ENCODE peak calls at places on chromosomes 5 and 9, in nine cellular contexts. One of them, this sample, is unnamed.

GRCh38 chr5:55758231-55758630 is 20.4 kb downstream of the DDX4 start:
- DNase-seq in EH: no peak
- DNase-seq in activated naive CD8-positive, alpha-beta T cell treated with anti-CD3 and anti-CD28 coated beads for 36 hours: no peak
- DNase-seq in skeletal muscle cell: no peak
- DNase-seq in endothelial cell of umbilical vein: no peak
- DNase-seq in Kasumi-1: no peak
- DNase-seq in brain microvascular endothelial cell: no peak
- DNase-seq in nephron progenitor cell: no peak
- DNase-seq in activated CD4-positive, alpha-beta T cell treated with anti-CD3 and anti-CD28 coated beads for 48 hours: no peak
- DNase-seq in this sample: no peak

GRCh38 chr9:135924628-135925338 is 17.4 kb upstream of the CAMSAP1 start:
- DNase-seq in nephron progenitor cell: no peak
- DNase-seq in Kasumi-1: no peak
- DNase-seq in EH: no peak
- DNase-seq in activated CD4-positive, alpha-beta T cell treated with anti-CD3 and anti-CD28 coated beads for 48 hours: peak
- DNase-seq in activated naive CD8-positive, alpha-beta T cell treated with anti-CD3 and anti-CD28 coated beads for 36 hours: no peak
- DNase-seq in brain microvascular endothelial cell: no peak
- DNase-seq in endothelial cell of umbilical vein: no peak
- DNase-seq in skeletal muscle cell: no peak
- DNase-seq in this sample: no peak

GRCh38 chr5:168867271-168867670 is 288.1 kb upstream of the PANK3 start:
- DNase-seq in endothelial cell of umbilical vein: no peak
- DNase-seq in activated naive CD8-positive, alpha-beta T cell treated with anti-CD3 and anti-CD28 coated beads for 36 hours: no peak
- DNase-seq in nephron progenitor cell: no peak
- DNase-seq in activated CD4-positive, alpha-beta T cell treated with anti-CD3 and anti-CD28 coated beads for 48 hours: no peak
- DNase-seq in skeletal muscle cell: no peak
- DNase-seq in EH: no peak
- DNase-seq in Kasumi-1: no peak
- DNase-seq in brain microvascular endothelial cell: no peak
- DNase-seq in this sample: no peak

GRCh38 chr5:115297043-115297442 is 589 bp upstream of the CCDC112 start:
- DNase-seq in brain microvascular endothelial cell: no peak
- DNase-seq in nephron progenitor cell: no peak
- DNase-seq in skeletal muscle cell: no peak
- DNase-seq in EH: peak
- DNase-seq in activated naive CD8-positive, alpha-beta T cell treated with anti-CD3 and anti-CD28 coated beads for 36 hours: no peak
- DNase-seq in endothelial cell of umbilical vein: peak
- DNase-seq in Kasumi-1: no peak
- DNase-seq in activated CD4-positive, alpha-beta T cell treated with anti-CD3 and anti-CD28 coated beads for 48 hours: no peak
- DNase-seq in this sample: no peak

GRCh38 chr9:133943036-133943780 is 48.9 kb downstream of the VAV2 start:
- DNase-seq in activated naive CD8-positive, alpha-beta T cell treated with anti-CD3 and anti-CD28 coated beads for 36 hours: no peak
- DNase-seq in endothelial cell of umbilical vein: no peak
- DNase-seq in activated CD4-positive, alpha-beta T cell treated with anti-CD3 and anti-CD28 coated beads for 48 hours: no peak
- DNase-seq in brain microvascular endothelial cell: no peak
- DNase-seq in skeletal muscle cell: no peak
- DNase-seq in EH: no peak
- DNase-seq in Kasumi-1: no peak
- DNase-seq in nephron progenitor cell: no peak
- DNase-seq in this sample: no peak

GRCh38 chr9:36189978-36190377 is 743 bp upstream of the CLTA start:
- DNase-seq in brain microvascular endothelial cell: no peak
- DNase-seq in activated CD4-positive, alpha-beta T cell treated with anti-CD3 and anti-CD28 coated beads for 48 hours: no peak
- DNase-seq in endothelial cell of umbilical vein: peak
- DNase-seq in Kasumi-1: no peak
- DNase-seq in skeletal muscle cell: no peak
- DNase-seq in EH: no peak
- DNase-seq in activated naive CD8-positive, alpha-beta T cell treated with anti-CD3 and anti-CD28 coated beads for 36 hours: no peak
- DNase-seq in nephron progenitor cell: no peak
- DNase-seq in this sample: no peak

GRCh38 chr9:85258229-85258628 is 483.5 kb downstream of the AGTPBP1 start:
- DNase-seq in brain microvascular endothelial cell: no peak
- DNase-seq in Kasumi-1: no peak
- DNase-seq in nephron progenitor cell: no peak
- DNase-seq in activated naive CD8-positive, alpha-beta T cell treated with anti-CD3 and anti-CD28 coated beads for 36 hours: no peak
- DNase-seq in endothelial cell of umbilical vein: no peak
- DNase-seq in skeletal muscle cell: no peak
- DNase-seq in EH: no peak
- DNase-seq in activated CD4-positive, alpha-beta T cell treated with anti-CD3 and anti-CD28 coated beads for 48 hours: no peak
- DNase-seq in this sample: no peak

GRCh38 chr5:94031631-94032030 is 290.2 kb upstream of the POU5F2 start:
- DNase-seq in EH: peak
- DNase-seq in skeletal muscle cell: peak
- DNase-seq in brain microvascular endothelial cell: no peak
- DNase-seq in nephron progenitor cell: no peak
- DNase-seq in activated CD4-positive, alpha-beta T cell treated with anti-CD3 and anti-CD28 coated beads for 48 hours: no peak
- DNase-seq in activated naive CD8-positive, alpha-beta T cell treated with anti-CD3 and anti-CD28 coated beads for 36 hours: no peak
- DNase-seq in endothelial cell of umbilical vein: no peak
- DNase-seq in Kasumi-1: no peak
- DNase-seq in this sample: no peak

GRCh38 chr5:6220346-6221088 is 157.8 kb downstream of the MED10 start:
- DNase-seq in endothelial cell of umbilical vein: no peak
- DNase-seq in nephron progenitor cell: no peak
- DNase-seq in Kasumi-1: peak
- DNase-seq in activated CD4-positive, alpha-beta T cell treated with anti-CD3 and anti-CD28 coated beads for 48 hours: no peak
- DNase-seq in EH: no peak
- DNase-seq in activated naive CD8-positive, alpha-beta T cell treated with anti-CD3 and anti-CD28 coated beads for 36 hours: no peak
- DNase-seq in brain microvascular endothelial cell: no peak
- DNase-seq in skeletal muscle cell: no peak
- DNase-seq in this sample: no peak